ENCODE peak calls at places on chromosomes 11 and 22, in seven cellular contexts. H is stimulated activated CD4-positive, alpha-beta T cell treated with anti-CD3 and anti-CD28 coated beads, Interleukin-1b, Interleukin-23, amount 100 ng/mL, for 1 hour; F is CD4-positive, alpha-beta memory T cell; G is midbrain; T is effector CD4-positive, alpha-beta T cell; V is cardiac fibroblast; S is choroid plexus epithelial cell. W is an unnamed sample.
A peak's percentile ranks its signal among the peaks of the same experiment; 100 is the strongest.

GRCh38 chr11:77522215-77522614 is 48.3 kb upstream of the PAK1 start:
- DNase-seq in G (no peak), V (no peak), H (no peak), F (no peak), S (peak; percentile 35), T (no peak), W (no peak)

GRCh38 chr11:58524232-58525036 is 16.5 kb upstream of the OR5B21 start:
- DNase-seq in G (peak; percentile 82), V (peak; percentile 92), F (peak; percentile 64), S (peak; percentile 93), H (no peak), T (peak; percentile 45), W (peak; percentile 92)

GRCh38 chr11:5486003-5486402 is 2.5 kb upstream of the OR52D1 start:
- DNase-seq in V (no peak), F (no peak), S (no peak), T (no peak), G (no peak), H (no peak), W (no peak)

GRCh38 chr22:19873138-19873959 is 18.7 kb upstream of the GNB1L start:
- DNase-seq in H (no peak), F (no peak), T (no peak), G (no peak), V (no peak), S (no peak), W (no peak)

GRCh38 chr11:112532506-112532905 is 271.8 kb upstream of the PLET1 start:
- DNase-seq in T (no peak), S (no peak), H (no peak), V (no peak), G (no peak), F (no peak), W (no peak)

GRCh38 chr22:41513391-41513790 is 30.9 kb downstream of the POLR3H start:
- DNase-seq in S (no peak), H (no peak), T (no peak), V (no peak), F (no peak), G (peak; percentile 24), W (no peak)

GRCh38 chr22:41123151-41123550 is 30.8 kb downstream of the EP300 start:
- DNase-seq in T (no peak), G (no peak), V (peak; percentile 36), F (no peak), H (no peak), S (peak; percentile 58), W (no peak)

GRCh38 chr11:70519117-70519516 is 120.8 kb downstream of the CTTN start:
- DNase-seq in V (no peak), F (no peak), T (no peak), H (no peak), G (no peak), S (no peak), W (no peak)

GRCh38 chr22:46626911-46627805 is 7.0 kb downstream of the GRAMD4 start:
- DNase-seq in T (no peak), G (no peak), V (no peak), F (no peak), H (no peak), S (no peak), W (no peak)

GRCh38 chr22:20781272-20781990 is 7.5 kb downstream of the SERPIND1 start:
- DNase-seq in G (no peak), F (no peak), V (peak; percentile 54), T (no peak), S (peak; percentile 39), H (no peak), W (no peak)

GRCh38 chr11:109196016-109196415 is 226.0 kb upstream of the C11orf87 start:
- DNase-seq in T (no peak), S (peak; percentile 45), V (peak; percentile 35), H (no peak), F (no peak), G (no peak), W (no peak)

GRCh38 chr11:27820249-27820648 is 120.0 kb upstream of the BDNF start:
- DNase-seq in V (peak; percentile 28), H (no peak), T (no peak), F (no peak), G (no peak), S (peak; percentile 17), W (peak; percentile 47)

GRCh38 chr11:2586091-2586792 is 113.6 kb downstream of the KCNQ1OT1 start:
- DNase-seq in H (no peak), S (no peak), V (no peak), T (no peak), G (no peak), F (no peak), W (no peak)

GRCh38 chr11:15333407-15333806 is 218.7 kb downstream of the INSC start:
- DNase-seq in G (no peak), T (no peak), H (no peak), V (no peak), F (no peak), S (no peak), W (no peak)

GRCh38 chr11:68354181-68354872 is 41.9 kb downstream of the LRP5 start:
- DNase-seq in G (no peak), F (no peak), H (no peak), S (peak; percentile 78), V (peak; percentile 78), T (no peak), W (peak; percentile 91)

GRCh38 chr11:19237813-19238212 is 2.9 kb downstream of the E2F8 start:
- DNase-seq in G (no peak), T (no peak), H (no peak), V (no peak), S (no peak), F (no peak), W (no peak)

GRCh38 chr11:58609723-58610122 is 12.7 kb upstream of the CNTF start:
- DNase-seq in T (no peak), V (no peak), H (no peak), G (no peak), F (no peak), S (no peak), W (no peak)

GRCh38 chr11:1305063-1305495 is 4.4 kb downstream of the TOLLIP start:
- DNase-seq in H (no peak), S (no peak), V (no peak), G (no peak), T (no peak), F (no peak), W (no peak)

GRCh38 chr11:2091112-2091746 is 48.0 kb downstream of the IGF2 start:
- DNase-seq in F (no peak), G (no peak), T (no peak), V (no peak), H (no peak), S (no peak), W (no peak)